ENCODE peak calls at places on chromosomes 1 and 21, in eight cellular contexts. W is K562, U is GM12891, D is tibial nerve, X is heart left ventricle, Z is adrenal gland, M is GM12878, O is prostate gland. B is an unnamed sample.
A peak's percentile ranks its signal among the peaks of the same experiment; 100 is the strongest.

GRCh38 chr1:114369930-114370329 is 141.1 kb downstream of the TRIM33 start:
- DNase-seq in W (no peak), U (no peak), D (no peak), X (no peak), Z (no peak), M (no peak), O (no peak), B (no peak)

GRCh38 chr1:38489844-38490270 is 369.7 kb downstream of the RRAGC start:
- DNase-seq in W (peak; percentile 87), U (peak; percentile 47), D (no peak), X (no peak), Z (peak; percentile 16), M (no peak), O (no peak), B (peak; percentile 62)

GRCh38 chr21:38241029-38241740 is 15.6 kb upstream of the KCNJ15 start:
- DNase-seq in W (no peak), U (no peak), D (no peak), X (no peak), Z (no peak), M (no peak), O (peak; percentile 71), B (peak; percentile 38)

GRCh38 chr1:24501371-24502167 is 1.1 kb upstream of the RCAN3 start:
- DNase-seq in W (no peak), U (no peak), D (no peak), X (no peak), Z (no peak), M (no peak), O (peak; percentile 38), B (peak; percentile 25)

GRCh38 chr21:31554511-31555022 is 104.9 kb upstream of the SOD1 start:
- DNase-seq in W (no peak), U (no peak), D (no peak), X (no peak), Z (no peak), M (peak; percentile 46), O (no peak), B (peak; percentile 80)

GRCh38 chr1:213194383-213194782 is 143.3 kb downstream of the RPS6KC1 start:
- DNase-seq in W (no peak), U (no peak), D (no peak), X (no peak), Z (no peak), M (no peak), O (no peak), B (no peak)

GRCh38 chr1:56788588-56788987 is 30.6 kb downstream of the FYB2 start:
- DNase-seq in W (no peak), U (no peak), D (no peak), X (no peak), Z (no peak), M (no peak), O (peak; percentile 60), B (no peak)

GRCh38 chr1:228075801-228076271 is 6.7 kb upstream of the ARF1 start:
- DNase-seq in W (no peak), U (no peak), D (no peak), X (peak; percentile 46), Z (peak; percentile 13), M (no peak), O (no peak), B (no peak)

GRCh38 chr1:151619489-151620093 is 7.7 kb downstream of the SNX27 start:
- DNase-seq in W (no peak), U (no peak), D (no peak), X (no peak), Z (no peak), M (no peak), O (no peak), B (no peak)

GRCh38 chr1:30618335-30618747 is 105.0 kb downstream of the MATN1 start:
- DNase-seq in W (no peak), U (no peak), D (no peak), X (no peak), Z (no peak), M (no peak), O (no peak), B (peak; percentile 27)

GRCh38 chr1:26017606-26018005 is 4.0 kb upstream of the EXTL1 start:
- DNase-seq in W (no peak), U (no peak), D (no peak), X (no peak), Z (no peak), M (no peak), O (no peak), B (no peak)

GRCh38 chr1:212980123-212980800 is 29.9 kb downstream of the VASH2 start:
- DNase-seq in W (no peak), U (no peak), D (no peak), X (no peak), Z (peak; percentile 74), M (no peak), O (no peak), B (no peak)

GRCh38 chr1:29452463-29453230 is 216.3 kb downstream of the PTPRU start:
- DNase-seq in W (no peak), U (no peak), D (no peak), X (no peak), Z (no peak), M (no peak), O (no peak), B (no peak)

GRCh38 chr1:151370211-151370911 is 2.1 kb downstream of the SELENBP1 start:
- DNase-seq in W (peak; percentile 46), U (no peak), D (no peak), X (peak; percentile 79), Z (no peak), M (no peak), O (no peak), B (no peak)

GRCh38 chr1:52281518-52281917 is 84.5 kb downstream of the CC2D1B start:
- DNase-seq in W (no peak), U (no peak), D (no peak), X (no peak), Z (no peak), M (no peak), O (no peak), B (no peak)

GRCh38 chr1:209882286-209882685 is 54.5 kb downstream of the UTP25 start:
- DNase-seq in W (no peak), U (no peak), D (no peak), X (no peak), Z (no peak), M (no peak), O (no peak), B (no peak)

GRCh38 chr1:209882942-209883340 is 55.1 kb upstream of the SYT14 start:
- DNase-seq in W (no peak), U (no peak), D (no peak), X (no peak), Z (no peak), M (no peak), O (no peak), B (no peak)

GRCh38 chr1:209884665-209885117 is 53.3 kb upstream of the SYT14 start:
- DNase-seq in W (peak; percentile 52), U (no peak), D (peak; percentile 59), X (no peak), Z (peak; percentile 88), M (peak; percentile 11), O (no peak), B (peak; percentile 92)

GRCh38 chr1:209884249-209884648 is 53.8 kb upstream of the SYT14 start:
- DNase-seq in W (no peak), U (no peak), D (no peak), X (no peak), Z (no peak), M (no peak), O (no peak), B (no peak)

GRCh38 chr1:209883341-209883971 is 54.6 kb upstream of the SYT14 start:
- DNase-seq in W (no peak), U (no peak), D (no peak), X (no peak), Z (no peak), M (no peak), O (no peak), B (no peak)
- TF ChIP-seq POLR2A in W (no peak), U (no peak), D (no peak), X (no peak), Z (no peak), M (no peak), O (no peak), B (no peak)

GRCh38 chr1:173862769-173863223 is 5.0 kb downstream of the GAS5 start:
- DNase-seq in W (no peak), U (no peak), D (no peak), X (no peak), Z (no peak), M (no peak), O (no peak), B (no peak)

GRCh38 chr1:173860065-173860464 is 7.7 kb downstream of the GAS5 start:
- DNase-seq in W (no peak), U (no peak), D (no peak), X (no peak), Z (no peak), M (no peak), O (no peak), B (no peak)

GRCh38 chr1:173864179-173864867 is 3.5 kb downstream of the GAS5 start:
- DNase-seq in W (no peak), U (no peak), D (no peak), X (no peak), Z (no peak), M (no peak), O (no peak), B (no peak)

GRCh38 chr1:173863224-173864151 is 4.3 kb downstream of the GAS5 start:
- DNase-seq in W (no peak), U (no peak), D (no peak), X (no peak), Z (no peak), M (no peak), O (no peak), B (no peak)

GRCh38 chr1:173861731-173862145 is 6.1 kb downstream of the GAS5 start:
- DNase-seq in W (no peak), U (no peak), D (no peak), X (no peak), Z (no peak), M (no peak), O (no peak), B (no peak)
- TF ChIP-seq POLR2A in W (no peak), U (peak; percentile 6), D (no peak), X (no peak), Z (no peak), M (peak; percentile 33), O (no peak), B (peak; percentile 51)

GRCh38 chr1:3900969-3901529 is 977 bp upstream of the C1orf174 start:
- DNase-seq in W (peak; percentile 99), U (peak; percentile 93), D (peak; percentile 97), X (peak; percentile 99), Z (peak; percentile 98), M (peak; percentile 86), O (peak; percentile 98), B (peak; percentile 81)
- TF ChIP-seq POLR2A in W (peak; percentile 79), U (no peak), D (peak; percentile 46), X (no peak), Z (peak; percentile 30), M (peak; percentile 64), O (peak; percentile 41), B (peak; percentile 36)

DNA sequence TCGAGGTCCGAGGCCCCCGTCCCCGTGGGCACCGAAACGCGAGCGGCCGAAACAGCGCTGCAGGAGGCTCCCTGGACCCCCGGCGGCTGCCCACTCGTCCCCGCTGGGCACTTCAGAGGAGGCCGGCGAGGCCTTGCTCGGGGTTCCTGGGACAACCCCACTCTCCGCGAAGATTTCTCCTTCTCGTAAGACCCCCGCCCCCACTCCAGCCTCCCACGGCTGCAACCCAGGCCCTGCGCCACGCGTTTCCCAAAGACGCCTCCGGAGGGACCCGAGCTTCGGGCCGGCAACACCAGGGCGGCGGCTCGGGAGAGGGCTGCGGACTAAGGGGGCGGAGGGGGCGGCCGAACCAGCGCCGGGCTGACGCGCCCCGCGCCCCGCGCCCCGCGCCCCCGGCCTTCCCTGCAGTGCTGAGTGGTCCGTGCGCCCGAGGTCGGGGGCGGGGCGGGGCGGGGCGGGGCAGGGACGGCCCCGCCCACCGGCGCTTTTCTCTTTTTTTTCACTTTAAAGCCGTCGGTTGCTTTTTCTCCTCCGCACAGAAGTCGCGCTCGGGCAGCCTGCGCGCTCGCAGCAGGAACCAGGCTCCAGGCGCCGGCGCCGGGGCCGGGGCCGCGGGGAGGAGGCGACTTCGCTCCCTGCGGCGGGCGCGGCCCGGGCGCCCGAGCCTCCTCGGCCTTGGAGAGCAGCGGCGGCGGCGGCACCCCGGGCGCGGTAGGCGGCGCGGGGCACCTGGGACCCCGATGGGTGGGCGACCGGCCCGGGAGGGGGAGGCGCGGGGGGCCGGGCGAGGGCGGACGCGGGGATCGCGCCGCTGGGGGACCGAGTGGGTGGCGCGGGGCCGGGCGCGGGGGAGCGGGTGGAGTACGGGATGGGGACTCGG is at the start of gene SPSB1:
- DNase-seq in W (peak; percentile 86), U (no peak), D (peak; percentile 59), X (peak; percentile 82), Z (peak; percentile 67), M (no peak), O (peak; percentile 78), B (no peak)
- TF ChIP-seq POLR2A in W (no peak), U (no peak), D (peak; percentile 90), X (peak; percentile 60), Z (peak; percentile 81), M (peak; percentile 76), O (peak; percentile 73), B (peak; percentile 59)